ENCODE peak calls at places on chromosomes 1 and 21, in five cellular contexts. M, C, K, V and J are unnamed samples.

GRCh38 chr1:218760601-218761570 is 412.8 kb upstream of the LYPLAL1 start:
- DNase-seq in M (no peak), C (no peak), K (no peak), V (no peak), J (no peak)

GRCh38 chr1:179129702-179130473 is 48.0 kb downstream of the TOR3A start:
- DNase-seq in M (no peak), C (peak; percentile 10), K (no peak), V (no peak), J (peak; percentile 77)

GRCh38 chr1:200524092-200524491 is 96.5 kb downstream of the KIF14 start:
- DNase-seq in M (no peak), C (no peak), K (no peak), V (no peak), J (no peak)

GRCh38 chr1:41382531-41383090 is 21.4 kb downstream of the FOXO6 start:
- DNase-seq in M (peak; percentile 59), C (no peak), K (no peak), V (peak; percentile 50), J (no peak)

GRCh38 chr1:84598846-84599741 is 24.9 kb upstream of the CTBS start:
- DNase-seq in M (no peak), C (no peak), K (no peak), V (no peak), J (no peak)

GRCh38 chr1:204041803-204042505 is 31.0 kb upstream of the SOX13 start:
- DNase-seq in M (no peak), C (no peak), K (no peak), V (no peak), J (no peak)

GRCh38 chr1:212945056-212945455 is 5.3 kb upstream of the VASH2 start:
- DNase-seq in M (no peak), C (no peak), K (no peak), V (no peak), J (no peak)

GRCh38 chr21:42777757-42778344 is 101.5 kb downstream of the WDR4 start:
- DNase-seq in M (no peak), C (no peak), K (no peak), V (peak; percentile 39), J (no peak)

GRCh38 chr1:4057603-4058002 is 157.5 kb upstream of the C1orf174 start:
- DNase-seq in M (no peak), C (no peak), K (no peak), V (no peak), J (no peak)

GRCh38 chr1:94864821-94865220 is 44.7 kb downstream of the SLC44A3 start:
- DNase-seq in M (no peak), C (no peak), K (peak; percentile 36), V (peak; percentile 20), J (no peak)

GRCh38 chr1:159996653-159997052 is 35.1 kb downstream of the PIGM start:
- DNase-seq in M (no peak), C (no peak), K (peak; percentile 42), V (no peak), J (no peak)

GRCh38 chr1:81498370-81499184 is 302.2 kb upstream of the ADGRL2 start:
- DNase-seq in M (no peak), C (no peak), K (no peak), V (no peak), J (no peak)

GRCh38 chr1:40932004-40932403 is 47.5 kb upstream of the CTPS1 start:
- DNase-seq in M (no peak), C (no peak), K (no peak), V (no peak), J (no peak)

GRCh38 chr1:215119719-215120118 is 37.2 kb downstream of the KCNK2 start:
- DNase-seq in M (no peak), C (no peak), K (no peak), V (no peak), J (no peak)

GRCh38 chr1:93607814-93608187 is 73.8 kb downstream of the BCAR3 start:
- DNase-seq in M (no peak), C (no peak), K (no peak), V (no peak), J (no peak)

GRCh38 chr1:245493029-245493428 is 338.2 kb downstream of the KIF26B start:
- DNase-seq in M (no peak), C (peak; percentile 54), K (no peak), V (peak; percentile 30), J (no peak)

GRCh38 chr21:46119565-46120271 is 21.8 kb downstream of the COL6A2 start:
- DNase-seq in M (no peak), C (no peak), K (no peak), V (no peak), J (no peak)

GRCh38 chr1:156746716-156747631 is 4.5 kb downstream of the HDGF start:
- DNase-seq in M (peak; percentile 88), C (peak; percentile 90), K (peak; percentile 87), V (peak; percentile 94), J (peak; percentile 69)

GRCh38 chr21:41477641-41478318 is 30.2 kb downstream of the TMPRSS2 start:
- DNase-seq in M (peak; percentile 69), C (no peak), K (no peak), V (peak; percentile 67), J (no peak)

GRCh38 chr1:166811691-166812090 is 27.6 kb upstream of the POGK start:
- DNase-seq in M (no peak), C (no peak), K (no peak), V (no peak), J (no peak)

GRCh38 chr1:193712356-193712755 is 525.9 kb upstream of the B3GALT2 start:
- DNase-seq in M (no peak), C (no peak), K (no peak), V (no peak), J (no peak)

GRCh38 chr1:173475564-173476196 is 1.5 kb upstream of the PRDX6 start:
- DNase-seq in M (no peak), C (peak; percentile 40), K (peak; percentile 9), V (no peak), J (no peak)

GRCh38 chr1:39128959-39129358 is 75.5 kb upstream of the MACF1 start:
- DNase-seq in M (peak; percentile 94), C (no peak), K (no peak), V (no peak), J (no peak)

GRCh38 chr1:1777510-1777909 is 760 bp downstream of the NADK start:
- DNase-seq in M (no peak), C (peak; percentile 67), K (no peak), V (peak; percentile 13), J (no peak)

GRCh38 chr1:1776672-1777393 is 1.4 kb downstream of the NADK start:
- DNase-seq in M (no peak), C (peak; percentile 32), K (peak; percentile 55), V (no peak), J (no peak)

GRCh38 chr1:1778827-1779675 is 781 bp upstream of the NADK start:
- DNase-seq in M (peak; percentile 92), C (peak; percentile 90), K (peak; percentile 51), V (peak; percentile 86), J (peak; percentile 62)

GRCh38 chr1:1779691-1780597 is 1.7 kb upstream of the NADK start:
- DNase-seq in M (peak; percentile 75), C (peak; percentile 77), K (no peak), V (peak; percentile 25), J (peak; percentile 33)

DNA sequence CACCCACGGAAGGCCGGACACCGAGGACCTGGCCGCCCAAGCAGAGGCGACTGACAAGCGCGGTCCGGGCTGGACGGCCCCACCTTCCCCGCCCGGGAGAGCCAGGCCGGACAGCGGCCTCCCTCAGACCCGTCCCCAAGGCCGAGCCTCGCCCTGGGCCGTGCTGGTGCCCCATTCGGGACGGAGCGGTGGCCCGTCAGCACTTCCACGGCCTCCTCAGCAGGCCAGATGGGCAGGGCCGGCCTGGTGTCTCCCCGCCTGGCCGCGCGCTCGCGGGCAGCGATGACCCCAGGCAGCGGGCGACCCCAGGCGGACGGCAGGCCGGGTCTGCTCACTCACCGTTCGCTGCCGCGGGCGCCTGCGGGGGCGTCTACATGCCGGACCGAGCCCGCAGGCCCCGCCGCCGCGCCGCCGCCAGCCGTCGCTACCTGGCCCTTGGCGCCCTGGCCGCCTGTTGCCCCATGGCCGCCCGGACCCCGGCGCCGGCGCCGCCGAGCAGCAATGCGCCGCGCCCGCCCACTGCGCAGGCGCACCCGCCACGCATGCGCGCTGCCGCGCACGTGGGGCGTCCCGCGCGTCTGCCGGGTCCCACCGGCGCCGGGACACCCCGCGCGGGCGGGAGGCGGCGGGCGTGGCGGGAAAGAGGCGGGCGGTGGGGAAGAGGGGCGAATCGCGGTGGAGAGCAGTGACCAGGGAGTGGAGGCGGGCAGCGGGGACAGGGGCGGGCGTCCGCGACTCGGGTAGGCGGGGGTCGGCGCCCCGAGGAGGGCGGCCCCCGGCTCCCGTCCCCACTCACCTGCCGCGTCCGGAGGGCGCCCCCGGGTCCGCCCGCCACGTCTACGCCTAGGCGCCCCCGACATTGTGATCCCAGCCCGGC is at the start of gene NADK:
- DNase-seq in M (peak; percentile 74), C (peak; percentile 87), K (peak; percentile 82), V (peak; percentile 88), J (peak; percentile 59)
- H3K4me1 ChIP-seq in M (peaks cover 85% of the 10 kb centered on the region), C (peaks cover 74% of the 10 kb centered on the region), K (peaks cover 21% of the 10 kb centered on the region), V (peaks cover 37% of the 10 kb centered on the region), J (peaks cover 62% of the 10 kb centered on the region)

DNA sequence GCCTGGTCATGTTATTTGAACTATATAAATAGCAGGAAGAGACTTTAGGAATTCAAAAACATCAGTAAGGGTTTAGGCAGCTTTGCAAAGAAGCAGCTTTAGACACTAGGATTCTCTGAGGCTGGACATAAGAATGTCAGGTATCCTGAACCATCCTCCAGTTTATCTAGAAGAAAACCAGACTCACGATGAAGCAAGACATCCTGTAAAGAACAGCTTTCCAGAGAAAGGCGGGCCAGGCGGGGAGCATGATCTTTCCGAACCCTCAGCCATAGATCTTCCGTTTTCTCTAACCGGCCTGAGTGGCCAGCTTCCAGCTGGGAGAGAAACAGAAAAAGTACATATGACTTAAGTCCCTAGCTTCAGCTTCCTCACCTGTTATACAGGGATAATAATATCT is 39.3 kb upstream of the RBBP5 start:
- DNase-seq in M (no peak), C (no peak), K (no peak), V (no peak), J (no peak)
- H3K36me3 ChIP-seq in M (peaks cover 81% of the 10 kb centered on the region), C (peaks cover 67% of the 10 kb centered on the region), K (peaks cover 69% of the 10 kb centered on the region), V (peaks cover 25% of the 10 kb centered on the region), J (peaks cover 85% of the 10 kb centered on the region)

DNA sequence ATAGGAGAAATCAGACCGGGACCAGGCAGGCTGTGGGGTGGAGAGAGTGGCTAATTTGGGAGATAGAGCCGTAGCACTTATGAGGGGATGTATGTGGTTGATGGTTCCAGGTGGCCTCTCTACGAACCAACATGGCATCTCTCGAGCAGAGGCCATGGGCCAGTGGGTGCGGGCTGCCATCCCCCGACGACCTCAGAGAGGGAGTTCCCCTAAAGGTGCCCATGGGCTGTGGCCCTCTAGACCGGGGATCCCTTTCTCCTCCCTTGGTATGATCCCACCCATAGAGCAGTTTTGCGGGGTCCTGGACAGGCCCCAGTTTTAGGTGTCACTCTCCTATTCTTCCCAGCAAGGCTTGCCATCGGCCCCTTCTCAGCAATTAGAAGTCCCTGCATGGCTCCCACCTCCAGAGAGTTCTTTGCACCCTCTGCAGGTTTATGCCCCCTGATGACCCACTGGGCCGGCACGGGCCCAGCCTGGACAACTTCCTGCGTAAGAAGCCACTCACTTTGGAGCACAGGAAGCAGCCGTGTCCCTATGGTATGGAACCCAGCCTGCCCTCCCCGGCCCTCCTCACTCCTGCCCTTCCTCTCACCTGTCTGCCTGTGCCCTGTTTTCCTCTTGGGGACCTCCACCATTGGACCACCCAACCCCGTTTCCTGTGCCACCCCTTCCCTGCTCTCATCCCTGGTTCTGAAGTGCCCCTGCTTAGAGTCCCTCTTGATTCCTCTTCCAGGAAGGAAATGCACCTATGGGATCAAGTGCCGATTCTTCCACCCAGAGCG is 7.8 kb downstream of the ZC3H12A start:
- DNase-seq in M (no peak), C (no peak), K (no peak), V (no peak), J (no peak)
- H3K4me1 ChIP-seq in M (peaks cover 98% of the 10 kb centered on the region), C (peaks cover 50% of the 10 kb centered on the region), K (peaks cover 4% of the 10 kb centered on the region), V (no peaks in the 10 kb centered on the region), J (peaks cover 31% of the 10 kb centered on the region)

DNA sequence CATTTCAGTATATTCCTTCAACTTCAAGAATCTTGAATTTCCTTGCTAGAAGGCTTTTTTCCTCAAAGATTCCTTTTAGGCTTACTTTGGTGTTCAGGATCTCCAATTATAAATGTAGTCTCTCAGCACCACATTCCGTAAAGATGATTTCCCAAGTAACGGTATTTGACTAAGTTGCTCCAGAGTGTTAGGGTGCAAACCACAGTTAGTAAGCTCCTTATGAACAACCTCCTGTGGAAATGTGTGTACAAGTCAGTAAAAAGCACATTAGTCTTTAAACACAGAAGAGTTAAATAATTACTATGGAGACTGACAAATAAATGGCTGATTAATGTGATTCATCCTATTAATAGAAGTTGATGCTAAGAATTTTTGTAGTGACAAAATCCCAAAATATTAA is 10.3 kb downstream of the DONSON start:
- DNase-seq in M (no peak), C (no peak), K (no peak), V (no peak), J (no peak)
- H3K36me3 ChIP-seq in M (peaks cover 46% of the 10 kb centered on the region), C (peaks cover 92% of the 10 kb centered on the region), K (peaks cover 61% of the 10 kb centered on the region), V (peaks cover 25% of the 10 kb centered on the region), J (peaks cover 6% of the 10 kb centered on the region)